ENCODE peak calls at places on chromosomes 2 and 18, in six cellular contexts. D is activated B cell treated with CpG ODN at 0.5 μM for 24 hours, T is tibial nerve, Q is BE2C, A is cardiac fibroblast, R is epithelial cell of esophagus. E is an unnamed sample.

GRCh38 chr2:171317492-171318125 is 116.2 kb downstream of the METTL8 start:
- DNase-seq in D (peak), T (no peak), Q (no peak), A (no peak), R (no peak), E (no peak)

GRCh38 chr2:30492185-30492584 is 45.1 kb downstream of the LCLAT1 start:
- DNase-seq in D (no peak), T (no peak), Q (no peak), A (no peak), R (no peak), E (no peak)

GRCh38 chr2:156935611-156936010 is 321.9 kb upstream of the GALNT5 start:
- DNase-seq in D (no peak), T (no peak), Q (no peak), A (no peak), R (peak), E (no peak)

GRCh38 chr18:58671941-58672565 is 788 bp downstream of the MALT1 start:
- DNase-seq in D (no peak), T (no peak), Q (no peak), A (peak), R (peak), E (peak)

GRCh38 chr18:75211721-75212625 is 1.4 kb downstream of the TSHZ1 start:
- DNase-seq in D (no peak), T (no peak), Q (no peak), A (peak), R (peak), E (no peak)

GRCh38 chr2:239025951-239026461 is 178.1 kb downstream of the TWIST2 start:
- DNase-seq in D (no peak), T (no peak), Q (no peak), A (no peak), R (no peak), E (no peak)

GRCh38 chr2:29123584-29124349 is 8.6 kb downstream of the CLIP4 start:
- DNase-seq in D (no peak), T (no peak), Q (no peak), A (peak), R (peak), E (no peak)

GRCh38 chr2:215613265-215613664 is 177.4 kb upstream of the FN1 start:
- DNase-seq in D (no peak), T (no peak), Q (no peak), A (no peak), R (peak), E (no peak)

GRCh38 chr2:52704251-52704650 is 1063.4 kb upstream of the CHAC2 start:
- DNase-seq in D (no peak), T (no peak), Q (no peak), A (no peak), R (no peak), E (no peak)

GRCh38 chr2:176076063-176076462 is 7.7 kb downstream of the EVX2 start:
- DNase-seq in D (no peak), T (no peak), Q (no peak), A (no peak), R (no peak), E (no peak)

GRCh38 chr18:32373505-32373904 is 97.2 kb downstream of the GAREM1 start:
- DNase-seq in D (no peak), T (no peak), Q (no peak), A (no peak), R (no peak), E (no peak)

GRCh38 chr2:46236006-46236875 is 61.0 kb upstream of the EPAS1 start:
- DNase-seq in D (no peak), T (no peak), Q (no peak), A (no peak), R (no peak), E (no peak)

GRCh38 chr18:76486600-76486999 is 8.4 kb downstream of the ZNF516 start:
- DNase-seq in D (no peak), T (no peak), Q (no peak), A (no peak), R (no peak), E (no peak)

GRCh38 chr18:59907172-59907571 is 7.4 kb downstream of the PMAIP1 start:
- DNase-seq in D (no peak), T (no peak), Q (no peak), A (no peak), R (no peak), E (no peak)

GRCh38 chr18:8167036-8167435 is 442.2 kb upstream of the RAB12 start:
- DNase-seq in D (no peak), T (no peak), Q (no peak), A (no peak), R (no peak), E (no peak)

GRCh38 chr2:236939751-236940229 is 145.9 kb upstream of the COPS8 start:
- DNase-seq in D (no peak), T (no peak), Q (peak), A (no peak), R (no peak), E (no peak)

GRCh38 chr2:20650880-20651730 is at the start of gene HS1BP3:
- DNase-seq in D (peak), T (peak), Q (peak), A (peak), R (peak), E (peak)

GRCh38 chr18:55587341-55588000 is 521 bp downstream of the TCF4 start:
- DNase-seq in D (no peak), T (no peak), Q (peak), A (peak), R (no peak), E (no peak)

GRCh38 chr2:27003857-27004256 is 28.9 kb upstream of the TMEM214 start:
- DNase-seq in D (no peak), T (no peak), Q (no peak), A (peak), R (peak), E (no peak)

GRCh38 chr2:196230051-196230450 is 58.7 kb upstream of the STK17B start:
- DNase-seq in D (no peak), T (no peak), Q (no peak), A (no peak), R (no peak), E (no peak)

GRCh38 chr2:238362611-238363010 is 42.3 kb downstream of the TRAF3IP1 start:
- DNase-seq in D (no peak), T (no peak), Q (no peak), A (no peak), R (no peak), E (no peak)

GRCh38 chr2:223008162-223008561 is 43.8 kb upstream of the KCNE4 start:
- DNase-seq in D (no peak), T (no peak), Q (no peak), A (peak), R (no peak), E (no peak)

DNA sequence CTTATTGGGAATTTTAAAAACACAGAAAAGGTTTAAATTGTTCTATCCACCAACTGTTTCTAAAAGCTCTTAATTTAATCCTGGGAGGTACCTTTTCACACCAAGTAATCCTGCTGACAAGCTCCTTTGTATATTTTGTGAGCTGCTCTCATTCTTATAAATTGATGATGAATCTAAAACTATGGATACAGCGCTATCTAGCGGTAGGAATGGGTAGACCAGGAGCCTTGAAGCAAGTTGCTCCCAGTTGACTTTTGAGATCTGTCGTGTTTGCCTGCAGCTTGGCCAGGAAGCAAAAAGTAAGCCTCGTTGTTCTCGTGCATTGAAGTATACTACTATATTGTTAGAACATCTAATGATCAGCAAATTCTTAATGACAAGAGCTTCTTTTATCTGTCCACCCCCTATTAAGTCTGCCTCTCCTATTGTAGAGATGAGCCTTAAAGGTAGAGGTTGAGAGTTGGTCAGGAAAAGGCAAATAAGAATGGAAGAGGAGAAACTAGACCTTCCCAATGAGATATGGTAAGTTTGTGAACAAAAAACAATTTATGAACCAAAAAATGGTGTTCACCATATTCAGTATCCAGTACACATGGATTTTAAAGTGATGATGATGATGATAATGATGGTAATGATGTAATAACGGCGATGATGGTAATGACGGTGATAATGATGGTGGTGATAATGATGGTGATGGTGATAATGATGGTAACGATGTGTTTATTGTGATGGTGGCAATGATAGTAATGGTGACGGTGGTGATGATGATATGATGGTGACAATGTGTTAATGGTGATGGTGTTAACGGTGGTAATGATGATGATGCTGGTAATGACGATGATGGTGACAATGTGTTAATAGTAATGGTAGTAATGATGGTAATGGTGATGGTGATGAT is 212.1 kb upstream of the NCKAP5 start:
- DNase-seq in D (no peak), T (peak), Q (peak), A (peak), R (peak), E (no peak)
- TF ChIP-seq CTCF in D (no peak), T (peak), Q (peak), A (peak), R (peak), E (peak)

DNA sequence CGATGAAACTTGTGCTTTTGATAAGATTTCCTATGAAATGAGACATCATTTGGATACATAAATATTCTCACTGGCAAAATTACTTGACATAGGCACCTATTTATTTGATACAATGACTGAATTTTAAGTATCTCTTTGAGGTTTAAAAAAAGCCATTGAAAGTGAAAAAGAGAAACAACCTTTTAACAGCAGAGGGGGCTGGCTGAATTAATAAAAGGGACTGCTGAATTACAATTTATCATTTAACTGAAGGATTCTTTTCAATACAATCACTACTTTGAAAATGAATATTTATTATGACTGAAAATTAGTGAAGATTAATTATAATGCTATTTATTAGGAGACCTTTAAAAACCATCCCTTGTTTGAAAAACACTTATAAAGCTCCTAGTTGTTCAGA is 335.3 kb downstream of the DLGAP1 start:
- DNase-seq in D (no peak), T (no peak), Q (no peak), A (no peak), R (no peak), E (no peak)
- TF ChIP-seq CTCF in D (no peak), T (no peak), Q (no peak), A (no peak), R (no peak), E (no peak)

DNA sequence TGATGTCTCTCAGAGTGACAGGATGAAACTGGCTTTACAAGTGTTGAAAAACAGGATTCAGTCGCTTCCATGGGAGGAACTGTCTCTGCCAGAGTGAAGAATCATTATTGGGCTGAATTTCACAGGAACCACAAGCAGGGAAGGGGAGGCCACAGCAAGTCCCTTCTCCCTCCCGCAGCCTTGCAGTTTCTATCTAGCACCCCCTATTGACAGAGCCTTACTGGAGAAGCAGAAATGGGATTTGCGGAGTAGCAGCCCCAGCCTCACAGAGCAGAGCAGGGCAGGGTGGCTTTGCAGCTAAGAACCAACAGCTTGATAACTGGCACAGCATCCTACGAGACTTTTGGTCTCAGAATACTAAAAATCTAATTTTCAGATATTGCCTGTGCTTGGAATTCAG is 33.3 kb upstream of the RMP24 start:
- DNase-seq in D (no peak), T (no peak), Q (no peak), A (peak), R (peak), E (no peak)
- TF ChIP-seq CTCF in D (no peak), T (peak), Q (peak), A (peak), R (peak), E (no peak)

GRCh38 chr18:46468431-46469180 is 188.4 kb downstream of the LOXHD1 start:
- DNase-seq in D (no peak), T (no peak), Q (no peak), A (no peak), R (peak), E (no peak)
- TF ChIP-seq CTCF in D (no peak), T (no peak), Q (no peak), A (no peak), R (no peak), E (no peak)

GRCh38 chr2:119005565-119005964 is 63.6 kb downstream of the MARCO start:
- DNase-seq in D (no peak), T (no peak), Q (no peak), A (no peak), R (no peak), E (no peak)

GRCh38 chr2:119006441-119006840 is 64.4 kb downstream of the MARCO start:
- DNase-seq in D (no peak), T (no peak), Q (no peak), A (no peak), R (no peak), E (no peak)

GRCh38 chr2:119010336-119010735 is 68.3 kb downstream of the MARCO start:
- DNase-seq in D (no peak), T (no peak), Q (no peak), A (no peak), R (no peak), E (no peak)

GRCh38 chr2:119009110-119009509 is 67.1 kb downstream of the MARCO start:
- DNase-seq in D (no peak), T (no peak), Q (no peak), A (no peak), R (no peak), E (no peak)

GRCh38 chr2:119008108-119008507 is 66.1 kb downstream of the MARCO start:
- DNase-seq in D (no peak), T (no peak), Q (no peak), A (no peak), R (no peak), E (no peak)
- TF ChIP-seq CTCF in D (no peak), T (no peak), Q (no peak), A (no peak), R (no peak), E (no peak)

GRCh38 chr18:34820360-34820759 is 110.3 kb downstream of the DTNA start:
- DNase-seq in D (no peak), T (no peak), Q (no peak), A (no peak), R (no peak), E (no peak)
- TF ChIP-seq CTCF in D (no peak), T (no peak), Q (no peak), A (no peak), R (no peak), E (no peak)

GRCh38 chr2:740446-741293 is 63.5 kb upstream of the TMEM18 start:
- DNase-seq in D (no peak), T (peak), Q (peak), A (peak), R (peak), E (peak)
- TF ChIP-seq CTCF in D (no peak), T (no peak), Q (no peak), A (no peak), R (no peak), E (no peak)

GRCh38 chr18:34493099-34493544 is 217.0 kb upstream of the DTNA start:
- DNase-seq in D (no peak), T (peak), Q (peak), A (peak), R (peak), E (no peak)

GRCh38 chr18:34494359-34494696 is 215.8 kb upstream of the DTNA start:
- DNase-seq in D (no peak), T (no peak), Q (no peak), A (no peak), R (no peak), E (no peak)

GRCh38 chr18:34495434-34495833 is 214.7 kb upstream of the DTNA start:
- DNase-seq in D (no peak), T (no peak), Q (no peak), A (no peak), R (no peak), E (no peak)

GRCh38 chr18:34492652-34493051 is 217.4 kb upstream of the DTNA start:
- DNase-seq in D (no peak), T (no peak), Q (no peak), A (peak), R (peak), E (no peak)

GRCh38 chr18:34493566-34494358 is 216.3 kb upstream of the DTNA start:
- DNase-seq in D (no peak), T (no peak), Q (peak), A (no peak), R (peak), E (no peak)
- TF ChIP-seq CTCF in D (no peak), T (no peak), Q (no peak), A (no peak), R (no peak), E (no peak)

GRCh38 chr2:202060218-202060617 is 12.8 kb upstream of the KIAA2012 start:
- DNase-seq in D (no peak), T (no peak), Q (no peak), A (no peak), R (no peak), E (no peak)
- TF ChIP-seq CTCF in D (no peak), T (no peak), Q (peak), A (peak), R (peak), E (no peak)

E was measured in esophagus squamous epithelium.